ENCODE peak calls at places on chromosomes 16 and 17, in seven cellular contexts. R is K562, W is H1, J is SK-N-SH, F is HCT116, U is GM12878, G is Panc1. D is an unnamed sample.

GRCh38 chr17:731943-732787 is at the start of gene TLCD3A:
- DNase-seq in U (no peak), G (no peak), W (peak), J (peak), R (peak), F (no peak), D (no peak)

GRCh38 chr17:82019905-82020873 is 2.5 kb downstream of the CENPX start:
- DNase-seq in J (peak), R (peak), G (no peak), W (peak), F (peak), U (no peak), D (peak)

GRCh38 chr17:19986941-19987714 is 9.5 kb upstream of the AKAP10 start:
- DNase-seq in U (no peak), J (no peak), G (no peak), F (no peak), R (no peak), W (no peak), D (no peak)

GRCh38 chr17:15958484-15958854 is 13.5 kb downstream of the ADORA2B start:
- DNase-seq in F (no peak), J (no peak), W (no peak), G (no peak), R (no peak), U (no peak), D (no peak)

GRCh38 chr17:35871415-35871814 is 2.7 kb upstream of the HEATR9 start:
- DNase-seq in F (no peak), J (no peak), W (no peak), G (no peak), R (no peak), U (no peak), D (no peak)

GRCh38 chr16:83744521-83744981 is 63.2 kb upstream of the HSBP1 start:
- DNase-seq in R (no peak), F (no peak), U (no peak), W (no peak), G (no peak), J (no peak), D (no peak)

GRCh38 chr16:19524356-19524865 is 669 bp downstream of the CCP110 start:
- DNase-seq in R (peak), G (no peak), W (no peak), F (no peak), J (peak), U (no peak), D (no peak)

GRCh38 chr17:68394608-68395331 is 62.5 kb downstream of the WIPI1 start:
- DNase-seq in G (no peak), J (no peak), W (peak), R (no peak), F (no peak), U (no peak), D (no peak)

GRCh38 chr16:84234656-84235285 is 5.0 kb downstream of the KCNG4 start:
- DNase-seq in R (no peak), G (no peak), W (no peak), U (no peak), F (no peak), J (peak), D (no peak)

GRCh38 chr16:58472827-58473226 is 27.1 kb upstream of the NDRG4 start:
- DNase-seq in U (no peak), R (no peak), J (no peak), G (no peak), W (no peak), F (no peak), D (no peak)

GRCh38 chr16:78200623-78201096 is 101.2 kb downstream of the WWOX start:
- DNase-seq in G (no peak), F (no peak), J (no peak), W (no peak), U (no peak), R (no peak), D (peak)

GRCh38 chr16:17343028-17343427 is 127.7 kb downstream of the XYLT1 start:
- DNase-seq in U (peak), G (no peak), F (no peak), R (no peak), W (no peak), J (no peak), D (no peak)

GRCh38 chr17:13634001-13634400 is 32.3 kb upstream of the HS3ST3A1 start:
- DNase-seq in G (no peak), W (no peak), U (no peak), F (no peak), R (no peak), J (no peak), D (no peak)

GRCh38 chr16:83689385-83689831 is 118.4 kb upstream of the HSBP1 start:
- DNase-seq in W (no peak), G (no peak), R (no peak), J (no peak), U (peak), F (no peak), D (no peak)

GRCh38 chr16:16067127-16067526 is 117.7 kb downstream of the ABCC1 start:
- DNase-seq in U (no peak), G (no peak), J (no peak), F (no peak), W (no peak), R (no peak), D (no peak)

GRCh38 chr17:37447641-37448040 is 41.0 kb downstream of the TADA2A start:
- DNase-seq in J (no peak), W (no peak), U (no peak), R (no peak), G (no peak), F (peak), D (no peak)

GRCh38 chr16:54493076-54493475 is 206.5 kb upstream of the IRX3 start:
- DNase-seq in W (no peak), F (no peak), R (no peak), J (no peak), G (no peak), U (no peak), D (no peak)

GRCh38 chr16:22923491-22923890 is 109.5 kb downstream of the HS3ST2 start:
- DNase-seq in F (no peak), W (no peak), U (no peak), R (no peak), J (no peak), G (no peak), D (no peak)
- TF ChIP-seq SIN3A in F (no peak), W (no peak), U (no peak), R (no peak), J (no peak), G (no peak), D (no peak)

GRCh38 chr16:10619271-10619849 is 39.0 kb upstream of the EMP2 start:
- DNase-seq in R (peak), U (no peak), W (peak), J (peak), G (no peak), F (no peak), D (no peak)
- TF ChIP-seq SIN3A in R (no peak), U (no peak), W (no peak), J (no peak), G (no peak), F (no peak), D (no peak)

GRCh38 chr17:17447264-17447663 is 29.5 kb upstream of the MED9 start:
- DNase-seq in J (no peak), G (no peak), F (no peak), W (no peak), U (no peak), R (no peak), D (no peak)

GRCh38 chr17:17445296-17445924 is 31.4 kb upstream of the MED9 start:
- DNase-seq in W (no peak), G (no peak), J (no peak), R (no peak), U (no peak), F (no peak), D (no peak)

GRCh38 chr17:17446666-17447155 is 30.1 kb upstream of the MED9 start:
- DNase-seq in W (no peak), J (no peak), G (no peak), U (no peak), R (no peak), F (no peak), D (no peak)

GRCh38 chr17:17448076-17448475 is 28.7 kb upstream of the MED9 start:
- DNase-seq in G (no peak), F (no peak), R (no peak), W (no peak), J (no peak), U (no peak), D (no peak)

DNA sequence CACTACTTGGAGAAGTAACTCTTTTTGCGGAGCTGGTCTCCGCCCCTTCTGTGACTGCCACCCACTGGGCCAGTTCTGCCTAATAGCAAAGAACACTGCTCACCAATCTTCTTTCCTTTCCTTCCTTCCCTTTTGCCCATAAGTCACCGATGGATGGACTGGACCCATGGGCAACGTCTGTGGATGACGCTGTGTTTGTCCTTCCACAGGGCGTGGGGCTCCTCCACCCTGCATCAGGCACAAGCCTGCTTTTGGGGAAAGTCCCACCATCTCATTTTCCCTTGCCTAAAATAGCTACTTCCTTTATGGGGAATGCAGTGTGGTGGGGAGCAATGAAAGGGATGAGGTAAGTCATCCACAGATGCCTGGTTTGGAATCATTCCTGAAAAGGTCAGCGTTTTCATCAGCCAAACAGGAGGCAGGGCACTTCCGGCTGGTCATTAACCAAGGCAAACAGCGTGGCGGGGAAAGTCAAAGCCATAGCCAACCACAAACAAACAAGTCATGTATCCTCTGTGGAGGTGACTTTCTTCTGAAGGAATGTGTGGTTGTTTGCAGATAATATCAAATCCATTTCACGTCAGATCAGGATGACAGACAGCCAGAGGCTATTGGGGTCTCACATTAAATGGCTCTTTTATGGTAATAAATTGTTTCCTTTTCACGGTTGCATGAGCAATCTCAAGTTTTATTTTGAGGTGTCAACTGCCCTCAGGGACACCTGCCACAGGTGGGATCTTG is 30.7 kb upstream of the MED9 start:
- DNase-seq in W (no peak), R (no peak), F (peak), U (no peak), J (no peak), G (peak), D (peak)
- TF ChIP-seq SIN3A in W (no peak), R (no peak), F (no peak), U (no peak), J (no peak), G (no peak), D (peak)

DNA sequence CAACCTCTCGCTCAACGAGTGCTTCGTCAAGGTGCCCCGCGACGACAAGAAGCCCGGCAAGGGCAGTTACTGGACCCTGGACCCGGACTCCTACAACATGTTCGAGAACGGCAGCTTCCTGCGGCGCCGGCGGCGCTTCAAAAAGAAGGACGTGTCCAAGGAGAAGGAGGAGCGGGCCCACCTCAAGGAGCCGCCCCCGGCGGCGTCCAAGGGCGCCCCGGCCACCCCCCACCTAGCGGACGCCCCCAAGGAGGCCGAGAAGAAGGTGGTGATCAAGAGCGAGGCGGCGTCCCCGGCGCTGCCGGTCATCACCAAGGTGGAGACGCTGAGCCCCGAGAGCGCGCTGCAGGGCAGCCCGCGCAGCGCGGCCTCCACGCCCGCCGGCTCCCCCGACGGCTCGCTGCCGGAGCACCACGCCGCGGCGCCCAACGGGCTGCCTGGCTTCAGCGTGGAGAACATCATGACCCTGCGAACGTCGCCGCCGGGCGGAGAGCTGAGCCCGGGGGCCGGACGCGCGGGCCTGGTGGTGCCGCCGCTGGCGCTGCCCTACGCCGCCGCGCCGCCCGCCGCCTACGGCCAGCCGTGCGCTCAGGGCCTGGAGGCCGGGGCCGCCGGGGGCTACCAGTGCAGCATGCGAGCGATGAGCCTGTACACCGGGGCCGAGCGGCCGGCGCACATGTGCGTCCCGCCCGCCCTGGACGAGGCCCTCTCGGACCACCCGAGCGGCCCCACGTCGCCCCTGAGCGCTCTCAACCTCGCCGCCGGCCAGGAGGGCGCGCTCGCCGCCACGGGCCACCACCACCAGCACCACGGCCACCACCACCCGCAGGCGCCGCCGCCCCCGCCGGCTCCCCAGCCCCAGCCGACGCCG is 1.3 kb downstream of the FOXC2 start:
- DNase-seq in W (peak), G (no peak), R (no peak), U (no peak), J (no peak), F (no peak), D (no peak)
- TF ChIP-seq SIN3A in W (no peak), G (no peak), R (no peak), U (no peak), J (no peak), F (no peak), D (no peak)

GRCh38 chr17:42438600-42439567 is 15.8 kb upstream of the CAVIN1 start:
- DNase-seq in J (no peak), F (no peak), R (no peak), U (no peak), W (no peak), G (no peak), D (peak)

GRCh38 chr17:42441717-42442565 is 16.7 kb upstream of the ATP6V0A1 start:
- DNase-seq in U (no peak), R (no peak), J (no peak), G (no peak), W (no peak), F (no peak), D (peak)

GRCh38 chr17:42431758-42432161 is 8.7 kb upstream of the CAVIN1 start:
- DNase-seq in J (no peak), R (no peak), U (no peak), F (no peak), W (no peak), G (no peak), D (no peak)

GRCh38 chr17:42436401-42436800 is 13.3 kb upstream of the CAVIN1 start:
- DNase-seq in G (no peak), J (no peak), F (no peak), U (no peak), W (no peak), R (no peak), D (peak)
- TF ChIP-seq SIN3A in G (no peak), J (no peak), F (no peak), U (no peak), W (no peak), R (no peak), D (no peak)

GRCh38 chr17:17681744-17682292 is 560 bp downstream of the RAI1 start:
- DNase-seq in R (peak), G (no peak), U (no peak), F (no peak), W (no peak), J (peak), D (no peak)
- TF ChIP-seq SIN3A in R (no peak), G (no peak), U (no peak), F (no peak), W (no peak), J (no peak), D (no peak)